ENCODE peak calls at places on chromosomes 13 and 19, in six cellular contexts. I is mesendoderm, G is foreskin keratinocyte, H is dorsolateral prefrontal cortex, E is fibroblast of the aortic adventitia, Z is hypothalamus. T is an unnamed sample.

GRCh38 chr19:4052993-4053422 is 13.7 kb downstream of the ZBTB7A start:
- DNase-seq in I (no peak), G (no peak), H (no peak), E (no peak), Z (no peak), T (no peak)

GRCh38 chr13:68304287-68304893 is 1074.3 kb upstream of the PCDH9 start:
- DNase-seq in I (peak), G (no peak), H (no peak), E (no peak), Z (no peak), T (no peak)

GRCh38 chr13:90485441-90485840 is 862.0 kb upstream of the MIR17HG start:
- DNase-seq in I (no peak), G (peak), H (no peak), E (peak), Z (no peak), T (no peak)

GRCh38 chr13:39023316-39023715 is 14.6 kb downstream of the PROSER1 start:
- DNase-seq in I (peak), G (peak), H (no peak), E (peak), Z (no peak), T (no peak)

GRCh38 chr13:95660981-95661581 is 15.9 kb upstream of the DNAJC3 start:
- DNase-seq in I (peak), G (peak), H (no peak), E (peak), Z (no peak), T (no peak)

GRCh38 chr19:12647490-12648071 is 19.0 kb downstream of the MAN2B1 start:
- DNase-seq in I (peak), G (peak), H (no peak), E (no peak), Z (no peak), T (no peak)

GRCh38 chr13:95697052-95697680 is 20.2 kb downstream of the DNAJC3 start:
- DNase-seq in I (no peak), G (no peak), H (no peak), E (no peak), Z (no peak), T (no peak)

GRCh38 chr13:80276371-80277289 is 64.3 kb downstream of the SPRY2 start:
- DNase-seq in I (peak), G (peak), H (no peak), E (no peak), Z (peak), T (peak)

GRCh38 chr13:110628477-110628793 is 13.1 kb downstream of the NAXD start:
- DNase-seq in I (no peak), G (no peak), H (peak), E (peak), Z (no peak), T (no peak)

GRCh38 chr19:4057913-4058695 is 8.6 kb downstream of the ZBTB7A start:
- DNase-seq in I (peak), G (peak), H (no peak), E (peak), Z (peak), T (peak)

GRCh38 chr19:42547927-42548326 is 19.6 kb upstream of the CEACAM1 start:
- DNase-seq in I (no peak), G (no peak), H (no peak), E (no peak), Z (no peak), T (no peak)

GRCh38 chr19:12782424-12783225 is 7.3 kb upstream of the HOOK2 start:
- DNase-seq in I (peak), G (peak), H (peak), E (peak), Z (peak), T (peak)

GRCh38 chr13:113565526-113566226 is 18.9 kb upstream of the TFDP1 start:
- DNase-seq in I (no peak), G (no peak), H (no peak), E (no peak), Z (no peak), T (no peak)

GRCh38 chr13:109271991-109272454 is 514.4 kb downstream of the IRS2 start:
- DNase-seq in I (peak), G (peak), H (no peak), E (no peak), Z (no peak), T (no peak)

GRCh38 chr19:40191836-40192646 is 815 bp downstream of the MAP3K10 start:
- DNase-seq in I (peak), G (no peak), H (no peak), E (peak), Z (peak), T (no peak)

GRCh38 chr19:56746367-56746766 is 74.8 kb upstream of the ZNF835 start:
- DNase-seq in I (no peak), G (no peak), H (no peak), E (no peak), Z (no peak), T (no peak)

GRCh38 chr19:2695288-2695866 is 7.1 kb downstream of the GNG7 start:
- DNase-seq in I (no peak), G (no peak), H (peak), E (no peak), Z (peak), T (peak)

GRCh38 chr19:41427647-41428480 is 690 bp upstream of the B3GNT8 start:
- DNase-seq in I (peak), G (peak), H (no peak), E (peak), Z (peak), T (peak)

GRCh38 chr19:15935167-15935702 is 906 bp upstream of the CYP4F11 start:
- DNase-seq in I (no peak), G (no peak), H (no peak), E (no peak), Z (no peak), T (no peak)

GRCh38 chr13:113348591-113348990 is 15.3 kb downstream of the GRTP1 start:
- DNase-seq in I (no peak), G (no peak), H (no peak), E (no peak), Z (no peak), T (no peak)

GRCh38 chr19:14632286-14632685 is 42.4 kb downstream of the ADGRE3 start:
- DNase-seq in I (peak), G (peak), H (no peak), E (peak), Z (no peak), T (no peak)

GRCh38 chr13:65339236-65339635 is 1890.9 kb downstream of the PCDH9 start:
- DNase-seq in I (no peak), G (no peak), H (no peak), E (no peak), Z (no peak), T (no peak)

GRCh38 chr13:44504146-44504545 is 72.0 kb downstream of the TSC22D1 start:
- DNase-seq in I (no peak), G (no peak), H (no peak), E (no peak), Z (no peak), T (no peak)

GRCh38 chr13:113666324-113666660 is 727 bp upstream of the GRK1 start:
- DNase-seq in I (no peak), G (no peak), H (no peak), E (no peak), Z (no peak), T (no peak)

GRCh38 chr19:8832132-8833021 is at the start of the genes MBD3L1 and ZNF558:
- DNase-seq in I (peak), G (peak), H (peak), E (peak), Z (peak), T (peak)

GRCh38 chr13:50991624-50992610 is 82.3 kb downstream of the RNASEH2B start:
- DNase-seq in I (no peak), G (no peak), H (no peak), E (no peak), Z (no peak), T (no peak)

GRCh38 chr13:90867336-90867683 is 480.2 kb upstream of the MIR17HG start:
- DNase-seq in I (peak), G (peak), H (no peak), E (peak), Z (peak), T (peak)

T was measured in occipital lobe.